ENCODE peak calls at places on chromosome 11, in five cellular contexts. M is endodermal cell, P is Caco-2, G is psoas muscle, C is neuronal stem cell. A is an unnamed sample. For H3K4me1 and H3K27me3, the result is how much of the 10 kb centered on the place peaks cover.

GRCh38 chr11:115363426-115363825 is 140.8 kb downstream of the CADM1 start:
- DNase-seq in M (no peak), P (no peak), G (no peak), C (no peak), A (no peak)

GRCh38 chr11:117849781-117850414 is 25.4 kb upstream of the FXYD2 start:
- DNase-seq in M (no peak), P (no peak), G (no peak), C (no peak), A (no peak)

GRCh38 chr11:115901069-115901468 is 396.9 kb upstream of the CADM1 start:
- DNase-seq in M (no peak), P (no peak), G (no peak), C (no peak), A (no peak)

GRCh38 chr11:6545917-6546605 is 49.0 kb downstream of the DNHD1 start:
- DNase-seq in M (peak), P (no peak), G (peak), C (no peak), A (no peak)

GRCh38 chr11:122246885-122247284 is 130.9 kb upstream of the BLID start:
- DNase-seq in M (no peak), P (no peak), G (no peak), C (no peak), A (no peak)

GRCh38 chr11:76788661-76789442 is 5.7 kb downstream of the TSKU start:
- DNase-seq in M (peak), P (peak), G (no peak), C (no peak), A (no peak)

GRCh38 chr11:133835258-133836075 is 9.8 kb downstream of the SPATA19 start:
- DNase-seq in M (peak), P (peak), G (no peak), C (peak), A (peak)

GRCh38 chr11:26473216-26474194 is 98.6 kb downstream of the MUC15 start:
- DNase-seq in M (no peak), P (no peak), G (no peak), C (no peak), A (no peak)

GRCh38 chr11:128085276-128085675 is 502.1 kb downstream of the ETS1 start:
- DNase-seq in M (no peak), P (no peak), G (no peak), C (no peak), A (no peak)

GRCh38 chr11:34250732-34251639 is 106.8 kb downstream of the ABTB2 start:
- DNase-seq in M (peak), P (no peak), G (peak), C (no peak), A (no peak)

GRCh38 chr11:62702241-62702640 is 5.0 kb downstream of the BSCL2 start:
- DNase-seq in M (no peak), P (no peak), G (no peak), C (no peak), A (no peak)
- H3K4me1 ChIP-seq in M (under half), P (under half), G (under half), C (under half), A (under half)

GRCh38 chr11:121159721-121160120 is 58.7 kb downstream of the TECTA start:
- DNase-seq in M (no peak), P (no peak), G (no peak), C (no peak), A (no peak)
- H3K4me3 ChIP-seq in M (no peak), P (no peak), G (no peak), C (no peak), A (no peak)

DNA sequence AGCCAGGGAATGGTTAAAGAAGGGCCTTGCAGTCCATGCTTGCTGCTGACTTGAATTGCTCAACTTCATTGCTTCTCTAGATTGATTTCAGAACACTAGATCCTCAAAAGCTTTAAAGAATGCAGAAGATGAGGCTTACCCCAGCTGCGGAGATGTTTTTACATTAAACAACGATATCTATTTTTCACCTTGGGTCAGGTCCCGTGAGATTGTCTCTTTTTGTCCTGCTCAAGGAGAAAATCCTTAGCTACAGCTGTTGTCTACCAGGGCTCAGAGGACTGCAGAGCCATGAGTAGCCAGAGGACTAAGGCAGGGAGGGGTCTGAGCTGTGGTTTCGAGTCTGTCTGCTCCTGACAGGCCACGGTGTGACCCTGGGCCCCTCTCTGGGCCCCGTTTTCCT is 51.4 kb downstream of the PKNOX2 start:
- DNase-seq in M (no peak), P (no peak), G (no peak), C (no peak), A (no peak)
- H3K27me3 ChIP-seq in M (under half), P (under half), G (under half), C (under half), A (under half)

GRCh38 chr11:111846063-111846462 is 25.3 kb downstream of the ALG9 start:
- DNase-seq in M (no peak), P (no peak), G (no peak), C (no peak), A (no peak)
- H3K4me1 ChIP-seq in M (under half), P (under half), G (under half), C (under half), A (under half)

A was measured in HAP-1.